ENCODE peak calls at places on chromosome 7, in six cellular contexts. V, L, R, F, D and H are unnamed samples.

GRCh38 chr7:101216001-101216859 is 1.2 kb downstream of the PLOD3 start:
- DNase-seq in V (no peak), L (peak; percentile 45), R (no peak), F (no peak), D (no peak), H (peak; percentile 48)

GRCh38 chr7:130695840-130696239 is 9.5 kb upstream of the TSGA13 start:
- DNase-seq in V (peak; percentile 36), L (peak; percentile 62), R (peak; percentile 64), F (peak; percentile 41), D (no peak), H (peak; percentile 57)

GRCh38 chr7:69708857-69709256 is 110.6 kb downstream of the AUTS2 start:
- DNase-seq in V (no peak), L (peak; percentile 3), R (peak; percentile 52), F (no peak), D (no peak), H (peak; percentile 24)

GRCh38 chr7:55074008-55074499 is 55.2 kb downstream of the EGFR start:
- DNase-seq in V (peak; percentile 44), L (peak; percentile 5), R (peak; percentile 98), F (peak; percentile 32), D (peak; percentile 91), H (no peak)

GRCh38 chr7:73560035-73560835 is 2.7 kb upstream of the BCL7B start:
- DNase-seq in V (peak; percentile 46), L (peak; percentile 64), R (peak; percentile 67), F (no peak), D (no peak), H (peak; percentile 79)

GRCh38 chr7:24880886-24881285 is 99.1 kb downstream of the OSBPL3 start:
- DNase-seq in V (no peak), L (no peak), R (no peak), F (no peak), D (no peak), H (no peak)

GRCh38 chr7:12623885-12624498 is 53.5 kb downstream of the SCIN start:
- DNase-seq in V (no peak), L (peak; percentile 49), R (peak; percentile 35), F (peak; percentile 54), D (no peak), H (peak; percentile 36)

GRCh38 chr7:18399624-18400235 is 95.8 kb upstream of the HDAC9 start:
- DNase-seq in V (no peak), L (no peak), R (no peak), F (no peak), D (no peak), H (no peak)

GRCh38 chr7:105473163-105473562 is 48.9 kb downstream of the PUS7 start:
- DNase-seq in V (no peak), L (no peak), R (peak; percentile 39), F (no peak), D (no peak), H (no peak)

GRCh38 chr7:464712-465461 is 54.8 kb downstream of the PDGFA start:
- DNase-seq in V (peak; percentile 50), L (no peak), R (no peak), F (peak; percentile 81), D (no peak), H (no peak)

GRCh38 chr7:33792041-33792440 is 113.3 kb upstream of the BMPER start:
- DNase-seq in V (no peak), L (no peak), R (no peak), F (no peak), D (no peak), H (no peak)

GRCh38 chr7:542935-543789 is 23.5 kb upstream of the PDGFA start:
- DNase-seq in V (peak; percentile 37), L (no peak), R (peak; percentile 81), F (peak; percentile 82), D (no peak), H (peak; percentile 88)

GRCh38 chr7:130228840-130229239 is 21.2 kb downstream of the SSMEM1 start:
- DNase-seq in V (no peak), L (no peak), R (no peak), F (no peak), D (no peak), H (peak; percentile 28)

GRCh38 chr7:138864667-138865066 is 66.7 kb upstream of the ATP6V0A4 start:
- DNase-seq in V (no peak), L (no peak), R (peak; percentile 71), F (no peak), D (no peak), H (peak; percentile 88)

GRCh38 chr7:135571834-135572233 is 14.1 kb downstream of the NUP205 start:
- DNase-seq in V (no peak), L (no peak), R (no peak), F (no peak), D (no peak), H (no peak)

GRCh38 chr7:139103057-139103820 is 6.3 kb downstream of the ZC3HAV1 start:
- DNase-seq in V (no peak), L (no peak), R (no peak), F (peak; percentile 52), D (no peak), H (no peak)

GRCh38 chr7:45940939-45941338 is 19.9 kb upstream of the IGFBP3 start:
- DNase-seq in V (no peak), L (no peak), R (no peak), F (no peak), D (no peak), H (no peak)

GRCh38 chr7:45939574-45939973 is 18.5 kb upstream of the IGFBP3 start:
- DNase-seq in V (no peak), L (no peak), R (no peak), F (no peak), D (no peak), H (no peak)

GRCh38 chr7:45938626-45939302 is 17.7 kb upstream of the IGFBP3 start:
- DNase-seq in V (peak; percentile 44), L (peak; percentile 9), R (no peak), F (no peak), D (no peak), H (no peak)

DNA sequence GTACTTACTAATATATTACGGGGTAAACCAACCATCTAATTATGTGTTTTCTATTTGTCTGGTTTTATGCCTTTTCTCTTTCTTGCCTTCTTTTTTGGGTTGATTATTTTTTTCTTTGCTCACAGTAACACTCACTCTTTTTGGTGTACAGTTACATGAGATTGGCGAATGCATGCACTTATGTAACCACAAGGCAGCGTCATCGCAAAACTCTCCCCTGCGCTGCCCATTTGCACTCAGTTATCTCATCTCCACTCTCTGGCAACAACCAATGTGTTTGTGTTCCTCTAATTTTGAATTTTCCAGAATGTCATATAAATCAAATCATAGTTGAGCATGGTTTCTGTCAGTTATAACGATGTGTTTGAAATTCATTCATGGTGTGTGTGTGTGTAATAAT is 22.9 kb upstream of the IGFBP3 start:
- DNase-seq in V (no peak), L (no peak), R (no peak), F (no peak), D (no peak), H (no peak)
- TF ChIP-seq MYC in V (no peak), L (no peak), R (no peak), F (no peak), D (no peak), H (no peak)

GRCh38 chr7:151396328-151396970 is 13.4 kb downstream of the WDR86 start:
- DNase-seq in V (no peak), L (no peak), R (no peak), F (no peak), D (no peak), H (no peak)

GRCh38 chr7:151393031-151393977 is 16.5 kb downstream of the WDR86 start:
- DNase-seq in V (no peak), L (peak; percentile 58), R (no peak), F (no peak), D (no peak), H (peak; percentile 70)

GRCh38 chr7:151392426-151392825 is 17.4 kb downstream of the WDR86 start:
- DNase-seq in V (no peak), L (no peak), R (no peak), F (no peak), D (no peak), H (no peak)

GRCh38 chr7:151395036-151395367 is 14.8 kb downstream of the WDR86 start:
- DNase-seq in V (no peak), L (peak; percentile 81), R (no peak), F (no peak), D (no peak), H (no peak)

GRCh38 chr7:151394076-151395035 is 15.5 kb downstream of the WDR86 start:
- DNase-seq in V (no peak), L (no peak), R (no peak), F (no peak), D (no peak), H (no peak)
- TF ChIP-seq MAX in V (no peak), L (no peak), R (no peak), F (no peak), D (no peak), H (no peak)

DNA sequence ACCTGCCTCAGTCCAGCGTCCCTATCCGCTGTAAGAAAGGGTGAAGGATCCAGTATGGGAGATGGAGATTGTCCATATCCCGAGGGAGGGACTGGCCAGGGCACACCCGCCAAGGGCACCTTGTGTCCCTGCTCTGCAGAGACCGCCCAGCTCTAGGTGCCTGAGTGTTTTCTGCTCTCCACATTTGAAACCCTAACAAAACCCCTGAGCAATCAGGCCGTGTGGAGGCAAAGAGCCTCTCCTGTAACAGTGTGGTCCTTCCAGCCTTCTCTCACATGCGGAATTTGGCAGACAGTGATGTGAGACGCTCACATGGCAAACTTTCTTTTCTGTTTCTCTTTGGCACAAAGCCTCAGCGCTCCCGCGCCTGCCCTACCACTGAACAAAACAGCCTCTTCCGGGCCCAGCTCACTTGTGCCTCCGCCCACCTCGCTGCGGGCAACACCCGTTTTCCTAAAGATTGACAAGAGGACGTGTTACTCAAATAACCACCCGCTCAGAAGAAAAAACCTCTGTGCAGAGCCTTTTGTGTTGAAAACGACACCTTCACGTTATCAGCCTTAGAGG is 514.8 kb downstream of the DNAJB6 start:
- DNase-seq in V (peak; percentile 17), L (peak; percentile 19), R (no peak), F (no peak), D (no peak), H (peak; percentile 97)
- TF ChIP-seq MYC in V (no peak), L (no peak), R (no peak), F (no peak), D (no peak), H (peak; percentile 69)

GRCh38 chr7:99469381-99470065 is 3.2 kb upstream of the ZNF789 start:
- DNase-seq in V (peak; percentile 31), L (no peak), R (peak; percentile 38), F (no peak), D (no peak), H (no peak)
- TF ChIP-seq MAX in V (no peak), L (no peak), R (no peak), F (no peak), D (no peak), H (no peak)

DNA sequence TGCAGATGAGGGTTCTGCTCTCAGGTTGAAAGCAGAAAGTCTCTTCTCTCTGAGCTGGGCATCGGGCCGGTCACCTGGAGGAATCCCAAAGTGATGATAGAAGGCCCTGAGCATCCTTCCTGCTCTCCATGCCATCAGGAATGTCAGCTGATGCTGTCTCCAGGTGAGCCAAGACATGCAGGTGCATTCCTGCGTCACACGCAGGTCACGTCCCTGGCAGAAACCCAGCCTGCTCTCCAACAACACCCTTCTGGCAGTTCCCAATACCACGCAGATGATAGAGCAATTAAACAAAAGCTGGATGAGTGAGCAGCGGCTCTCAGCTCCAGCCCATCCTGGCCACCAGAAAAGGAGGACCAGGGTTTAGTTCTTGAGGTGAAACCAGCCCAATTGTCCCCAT is 6.9 kb upstream of the WIPI2 start:
- DNase-seq in V (no peak), L (no peak), R (no peak), F (no peak), D (no peak), H (no peak)
- TF ChIP-seq MYC in V (no peak), L (no peak), R (no peak), F (no peak), D (no peak), H (no peak)

GRCh38 chr7:76071316-76072242 is 23.7 kb downstream of the MDH2 start:
- DNase-seq in V (no peak), L (no peak), R (no peak), F (no peak), D (no peak), H (peak; percentile 4)
- TF ChIP-seq MAX in V (no peak), L (no peak), R (no peak), F (no peak), D (no peak), H (no peak)

GRCh38 chr7:108016841-108017775 is 14.1 kb upstream of the LAMB1 start:
- DNase-seq in V (peak; percentile 55), L (peak; percentile 45), R (peak; percentile 69), F (peak; percentile 87), D (no peak), H (peak; percentile 21)
- TF ChIP-seq MYC in V (no peak), L (no peak), R (no peak), F (no peak), D (no peak), H (no peak)